ENCODE peak calls at places on chromosomes 16 and 17, in five cellular contexts. N, X, H, K and I are unnamed samples.

GRCh38 chr16:53126390-53126789 is 71.6 kb downstream of the CHD9 start:
- DNase-seq in K (no peak), N (no peak), H (no peak), X (no peak), I (no peak)

GRCh38 chr17:80773243-80773991 is 218.2 kb upstream of the CHMP6 start:
- DNase-seq in K (no peak), N (no peak), H (no peak), X (no peak), I (peak)

GRCh38 chr16:1487395-1488053 is 1.2 kb downstream of the PTX4 start:
- DNase-seq in N (no peak), H (no peak), X (no peak), K (no peak), I (no peak)

GRCh38 chr17:42779942-42780815 is at the start of gene WNK4:
- DNase-seq in K (no peak), N (no peak), H (no peak), X (no peak), I (no peak)

GRCh38 chr16:12971216-12971615 is 69.8 kb downstream of the SHISA9 start:
- DNase-seq in X (no peak), N (no peak), H (no peak), K (no peak), I (peak)

GRCh38 chr17:41415833-41416335 is 8.5 kb downstream of the KRT37 start:
- DNase-seq in H (no peak), K (no peak), X (peak), N (no peak), I (no peak)

GRCh38 chr17:60971515-60972369 is 294.1 kb downstream of the BCAS3 start:
- DNase-seq in N (peak), H (no peak), K (peak), X (peak), I (peak)

GRCh38 chr17:64441772-64442549 is 7.0 kb upstream of the MILR1 start:
- DNase-seq in H (peak), K (peak), N (peak), X (no peak), I (no peak)

GRCh38 chr16:15434425-15435215 is at the start of gene BMERB1:
- DNase-seq in H (peak), X (peak), N (no peak), K (peak), I (peak)

GRCh38 chr16:71352466-71352865 is 6.1 kb upstream of the CALB2 start:
- DNase-seq in K (no peak), H (no peak), X (no peak), N (no peak), I (no peak)

GRCh38 chr17:69069289-69069688 is 8.6 kb upstream of the ABCA9 start:
- DNase-seq in X (no peak), N (no peak), K (no peak), H (no peak), I (no peak)

GRCh38 chr17:18069101-18069500 is 18.6 kb upstream of the DRG2 start:
- DNase-seq in X (no peak), N (no peak), H (no peak), K (no peak), I (no peak)

GRCh38 chr17:50947844-50948514 is 81.8 kb upstream of the TOB1 start:
- DNase-seq in K (no peak), H (peak), X (no peak), N (no peak), I (peak)

GRCh38 chr16:508884-509736 is 18.4 kb upstream of the CAPN15 start:
- DNase-seq in X (no peak), H (peak), N (no peak), K (no peak), I (peak)